ENCODE peak calls at places on chromosomes 12 and 14, in nine cellular contexts. One of them, this sample, is unnamed.

GRCh38 chr12:91926810-91927209 is 218.8 kb downstream of the BTG1 start:
- DNase-seq in AG04450: peak
- DNase-seq in CMK: no peak
- DNase-seq in omental fat pad: no peak
- DNase-seq in NCI-H1436: peak
- DNase-seq in DMS153: peak
- DNase-seq in astrocyte: peak
- DNase-seq in GM13977: no peak
- DNase-seq in posterior cingulate gyrus: no peak
- DNase-seq in this sample: no peak

GRCh38 chr12:111155020-111155419 is 213.9 kb downstream of the PHETA1 start:
- DNase-seq in posterior cingulate gyrus: no peak
- DNase-seq in DMS153: no peak
- DNase-seq in AG04450: no peak
- DNase-seq in astrocyte: no peak
- DNase-seq in NCI-H1436: no peak
- DNase-seq in CMK: no peak
- DNase-seq in omental fat pad: no peak
- DNase-seq in GM13977: no peak
- DNase-seq in this sample: no peak

GRCh38 chr14:55874785-55875184 is 243.4 kb upstream of the PELI2 start:
- DNase-seq in GM13977: no peak
- DNase-seq in DMS153: no peak
- DNase-seq in astrocyte: no peak
- DNase-seq in omental fat pad: no peak
- DNase-seq in AG04450: no peak
- DNase-seq in NCI-H1436: no peak
- DNase-seq in posterior cingulate gyrus: no peak
- DNase-seq in CMK: no peak
- DNase-seq in this sample: no peak

GRCh38 chr12:63915105-63915830 is 70.8 kb downstream of the SRGAP1 start:
- DNase-seq in NCI-H1436: no peak
- DNase-seq in astrocyte: peak
- DNase-seq in GM13977: no peak
- DNase-seq in posterior cingulate gyrus: no peak
- DNase-seq in AG04450: no peak
- DNase-seq in DMS153: peak
- DNase-seq in CMK: no peak
- DNase-seq in omental fat pad: no peak
- DNase-seq in this sample: no peak

GRCh38 chr12:13386269-13387039 is 189.9 kb downstream of the EMP1 start:
- DNase-seq in GM13977: no peak
- DNase-seq in AG04450: no peak
- DNase-seq in posterior cingulate gyrus: no peak
- DNase-seq in CMK: no peak
- DNase-seq in omental fat pad: no peak
- DNase-seq in DMS153: no peak
- DNase-seq in NCI-H1436: no peak
- DNase-seq in astrocyte: no peak
- DNase-seq in this sample: no peak

GRCh38 chr12:91222746-91223145 is 40.1 kb upstream of the DCN start:
- DNase-seq in astrocyte: peak
- DNase-seq in DMS153: no peak
- DNase-seq in NCI-H1436: no peak
- DNase-seq in GM13977: no peak
- DNase-seq in posterior cingulate gyrus: no peak
- DNase-seq in CMK: no peak
- DNase-seq in omental fat pad: no peak
- DNase-seq in AG04450: no peak
- DNase-seq in this sample: no peak

GRCh38 chr14:31568671-31569070 is 7.5 kb downstream of the NUBPL start:
- DNase-seq in AG04450: no peak
- DNase-seq in posterior cingulate gyrus: no peak
- DNase-seq in CMK: no peak
- DNase-seq in omental fat pad: no peak
- DNase-seq in DMS153: no peak
- DNase-seq in GM13977: no peak
- DNase-seq in NCI-H1436: no peak
- DNase-seq in astrocyte: no peak
- DNase-seq in this sample: no peak

GRCh38 chr12:94304566-94305061 is 155.1 kb downstream of the CEP83 start:
- DNase-seq in AG04450: peak
- DNase-seq in GM13977: no peak
- DNase-seq in omental fat pad: no peak
- DNase-seq in posterior cingulate gyrus: no peak
- DNase-seq in CMK: no peak
- DNase-seq in astrocyte: peak
- DNase-seq in NCI-H1436: no peak
- DNase-seq in DMS153: no peak
- DNase-seq in this sample: no peak

GRCh38 chr14:49679271-49679670 is 8.7 kb downstream of the POLE2 start:
- DNase-seq in astrocyte: peak
- DNase-seq in omental fat pad: no peak
- DNase-seq in DMS153: no peak
- DNase-seq in AG04450: no peak
- DNase-seq in CMK: no peak
- DNase-seq in GM13977: no peak
- DNase-seq in NCI-H1436: no peak
- DNase-seq in posterior cingulate gyrus: no peak
- DNase-seq in this sample: no peak

GRCh38 chr14:75427482-75428229 is at the start of gene JDP2:
- DNase-seq in astrocyte: peak
- DNase-seq in NCI-H1436: no peak
- DNase-seq in DMS153: peak
- DNase-seq in omental fat pad: peak
- DNase-seq in CMK: peak
- DNase-seq in AG04450: peak
- DNase-seq in posterior cingulate gyrus: peak
- DNase-seq in GM13977: peak
- DNase-seq in this sample: peak

GRCh38 chr12:40946612-40947194 is 241.4 kb upstream of the PDZRN4 start:
- DNase-seq in NCI-H1436: peak
- DNase-seq in posterior cingulate gyrus: no peak
- DNase-seq in DMS153: peak
- DNase-seq in CMK: no peak
- DNase-seq in omental fat pad: no peak
- DNase-seq in astrocyte: peak
- DNase-seq in AG04450: no peak
- DNase-seq in GM13977: peak
- DNase-seq in this sample: peak

GRCh38 chr14:30312214-30312613 is 246.7 kb upstream of the G2E3 start:
- DNase-seq in DMS153: no peak
- DNase-seq in GM13977: peak
- DNase-seq in AG04450: no peak
- DNase-seq in NCI-H1436: no peak
- DNase-seq in posterior cingulate gyrus: no peak
- DNase-seq in omental fat pad: no peak
- DNase-seq in CMK: no peak
- DNase-seq in astrocyte: no peak
- DNase-seq in this sample: no peak

GRCh38 chr14:85444685-85445084 is 85.3 kb upstream of the FLRT2 start:
- DNase-seq in GM13977: no peak
- DNase-seq in DMS153: peak
- DNase-seq in posterior cingulate gyrus: no peak
- DNase-seq in CMK: peak
- DNase-seq in AG04450: no peak
- DNase-seq in NCI-H1436: peak
- DNase-seq in omental fat pad: no peak
- DNase-seq in astrocyte: peak
- DNase-seq in this sample: peak

GRCh38 chr14:102140027-102140749 is 491 bp downstream of the WDR20 start:
- DNase-seq in posterior cingulate gyrus: peak
- DNase-seq in DMS153: no peak
- DNase-seq in omental fat pad: peak
- DNase-seq in AG04450: no peak
- DNase-seq in astrocyte: no peak
- DNase-seq in NCI-H1436: no peak
- DNase-seq in CMK: no peak
- DNase-seq in GM13977: peak
- DNase-seq in this sample: peak

GRCh38 chr12:105723066-105723465 is 392.6 kb downstream of the C12orf75 start:
- DNase-seq in NCI-H1436: no peak
- DNase-seq in GM13977: no peak
- DNase-seq in CMK: no peak
- DNase-seq in DMS153: no peak
- DNase-seq in posterior cingulate gyrus: no peak
- DNase-seq in omental fat pad: no peak
- DNase-seq in astrocyte: no peak
- DNase-seq in AG04450: no peak
- DNase-seq in this sample: no peak

GRCh38 chr12:21819236-21819635 is 44.7 kb upstream of the KCNJ8 start:
- DNase-seq in NCI-H1436: no peak
- DNase-seq in DMS153: no peak
- DNase-seq in omental fat pad: no peak
- DNase-seq in posterior cingulate gyrus: no peak
- DNase-seq in GM13977: no peak
- DNase-seq in AG04450: peak
- DNase-seq in CMK: no peak
- DNase-seq in astrocyte: peak
- DNase-seq in this sample: no peak

GRCh38 chr12:89461649-89462612 is 62.7 kb downstream of the GALNT4 start:
- DNase-seq in omental fat pad: no peak
- DNase-seq in astrocyte: peak
- DNase-seq in GM13977: peak
- DNase-seq in DMS153: peak
- DNase-seq in CMK: no peak
- DNase-seq in AG04450: peak
- DNase-seq in NCI-H1436: peak
- DNase-seq in posterior cingulate gyrus: no peak
- DNase-seq in this sample: no peak

GRCh38 chr14:80679273-80679672 is 262.3 kb downstream of the CEP128 start:
- DNase-seq in GM13977: no peak
- DNase-seq in astrocyte: no peak
- DNase-seq in CMK: no peak
- DNase-seq in posterior cingulate gyrus: no peak
- DNase-seq in AG04450: no peak
- DNase-seq in omental fat pad: no peak
- DNase-seq in DMS153: no peak
- DNase-seq in NCI-H1436: no peak
- DNase-seq in this sample: no peak

GRCh38 chr12:1531160-1531653 is 63.2 kb downstream of the FBXL14 start:
- DNase-seq in CMK: no peak
- DNase-seq in NCI-H1436: no peak
- DNase-seq in posterior cingulate gyrus: no peak
- DNase-seq in AG04450: no peak
- DNase-seq in DMS153: no peak
- DNase-seq in omental fat pad: no peak
- DNase-seq in GM13977: no peak
- DNase-seq in astrocyte: no peak
- DNase-seq in this sample: no peak

GRCh38 chr14:91839754-91840153 is 27.6 kb downstream of the TC2N start:
- DNase-seq in NCI-H1436: no peak
- DNase-seq in GM13977: no peak
- DNase-seq in AG04450: no peak
- DNase-seq in CMK: no peak
- DNase-seq in posterior cingulate gyrus: no peak
- DNase-seq in DMS153: no peak
- DNase-seq in omental fat pad: no peak
- DNase-seq in astrocyte: no peak
- DNase-seq in this sample: no peak

GRCh38 chr12:7716391-7716790 is 5.2 kb downstream of the DPPA3 start:
- DNase-seq in GM13977: no peak
- DNase-seq in omental fat pad: no peak
- DNase-seq in DMS153: no peak
- DNase-seq in astrocyte: no peak
- DNase-seq in NCI-H1436: no peak
- DNase-seq in posterior cingulate gyrus: no peak
- DNase-seq in CMK: peak
- DNase-seq in AG04450: no peak
- DNase-seq in this sample: peak

GRCh38 chr12:51954465-51955361 is 3.2 kb downstream of the ACVR1B start:
- DNase-seq in omental fat pad: no peak
- DNase-seq in NCI-H1436: no peak
- DNase-seq in DMS153: no peak
- DNase-seq in astrocyte: no peak
- DNase-seq in posterior cingulate gyrus: no peak
- DNase-seq in GM13977: no peak
- DNase-seq in CMK: no peak
- DNase-seq in AG04450: no peak
- DNase-seq in this sample: peak

GRCh38 chr14:71541271-71541670 is 391.0 kb upstream of the RGS6 start:
- DNase-seq in posterior cingulate gyrus: no peak
- DNase-seq in CMK: no peak
- DNase-seq in AG04450: no peak
- DNase-seq in omental fat pad: no peak
- DNase-seq in GM13977: no peak
- DNase-seq in astrocyte: no peak
- DNase-seq in DMS153: no peak
- DNase-seq in NCI-H1436: no peak
- DNase-seq in this sample: no peak

GRCh38 chr12:124633954-124634352 is 66.5 kb upstream of the NCOR2 start:
- DNase-seq in DMS153: no peak
- DNase-seq in omental fat pad: no peak
- DNase-seq in AG04450: no peak
- DNase-seq in GM13977: no peak
- DNase-seq in CMK: no peak
- DNase-seq in NCI-H1436: no peak
- DNase-seq in astrocyte: no peak
- DNase-seq in posterior cingulate gyrus: no peak
- DNase-seq in this sample: no peak

GRCh38 chr12:75623631-75624118 is 112.3 kb upstream of the KRR1 start:
- DNase-seq in astrocyte: peak
- DNase-seq in GM13977: no peak
- DNase-seq in posterior cingulate gyrus: no peak
- DNase-seq in NCI-H1436: no peak
- DNase-seq in omental fat pad: no peak
- DNase-seq in DMS153: no peak
- DNase-seq in CMK: no peak
- DNase-seq in AG04450: no peak
- DNase-seq in this sample: no peak

GRCh38 chr12:48160807-48161206 is 3.5 kb upstream of the ASB8 start:
- DNase-seq in omental fat pad: no peak
- DNase-seq in GM13977: no peak
- DNase-seq in NCI-H1436: no peak
- DNase-seq in AG04450: no peak
- DNase-seq in CMK: peak
- DNase-seq in posterior cingulate gyrus: no peak
- DNase-seq in DMS153: no peak
- DNase-seq in astrocyte: peak
- DNase-seq in this sample: peak

GRCh38 chr12:69258655-69259054 is 19.3 kb downstream of the CPSF6 start:
- DNase-seq in CMK: no peak
- DNase-seq in AG04450: no peak
- DNase-seq in astrocyte: no peak
- DNase-seq in DMS153: no peak
- DNase-seq in posterior cingulate gyrus: no peak
- DNase-seq in NCI-H1436: no peak
- DNase-seq in GM13977: no peak
- DNase-seq in omental fat pad: no peak
- DNase-seq in this sample: no peak

GRCh38 chr14:95722525-95723190 is 8.7 kb upstream of the TCL1A start:
- DNase-seq in AG04450: no peak
- DNase-seq in GM13977: no peak
- DNase-seq in DMS153: no peak
- DNase-seq in astrocyte: no peak
- DNase-seq in CMK: no peak
- DNase-seq in posterior cingulate gyrus: no peak
- DNase-seq in NCI-H1436: no peak
- DNase-seq in omental fat pad: no peak
- DNase-seq in this sample: no peak

GRCh38 chr12:64634508-64635092 is 24.3 kb downstream of the RASSF3 start:
- DNase-seq in astrocyte: no peak
- DNase-seq in DMS153: no peak
- DNase-seq in posterior cingulate gyrus: no peak
- DNase-seq in NCI-H1436: no peak
- DNase-seq in GM13977: no peak
- DNase-seq in omental fat pad: no peak
- DNase-seq in CMK: no peak
- DNase-seq in AG04450: no peak
- DNase-seq in this sample: no peak

GRCh38 chr12:63068857-63069442 is 82.1 kb downstream of the AVPR1A start:
- DNase-seq in omental fat pad: no peak
- DNase-seq in DMS153: no peak
- DNase-seq in astrocyte: peak
- DNase-seq in NCI-H1436: no peak
- DNase-seq in AG04450: peak
- DNase-seq in CMK: peak
- DNase-seq in posterior cingulate gyrus: no peak
- DNase-seq in GM13977: peak
- DNase-seq in this sample: no peak